ENCODE peak calls at places on chromosomes 6 and 20, in five cellular contexts. One of them, this sample, is unnamed.

GRCh38 chr20:24980321-24981053 is 12.1 kb downstream of the APMAP start:
- DNase-seq in pancreas: no peak
- DNase-seq in adrenal gland: no peak
- DNase-seq in left ventricle myocardium inferior: no peak
- DNase-seq in substantia nigra: no peak
- DNase-seq in this sample: peak

GRCh38 chr6:22133352-22133751 is 163.5 kb downstream of the PRL start:
- DNase-seq in pancreas: peak
- DNase-seq in adrenal gland: no peak
- DNase-seq in left ventricle myocardium inferior: no peak
- DNase-seq in substantia nigra: no peak
- DNase-seq in this sample: no peak

GRCh38 chr6:53718597-53719460 is 53.3 kb upstream of the KLHL31 start:
- DNase-seq in pancreas: no peak
- DNase-seq in adrenal gland: peak
- DNase-seq in left ventricle myocardium inferior: no peak
- DNase-seq in substantia nigra: peak
- DNase-seq in this sample: no peak

GRCh38 chr6:118370722-118371121 is 177.4 kb upstream of the PLN start:
- DNase-seq in pancreas: no peak
- DNase-seq in adrenal gland: no peak
- DNase-seq in left ventricle myocardium inferior: no peak
- DNase-seq in substantia nigra: no peak
- DNase-seq in this sample: no peak

GRCh38 chr6:45590225-45590624 is 212.5 kb upstream of the SUPT3H start:
- DNase-seq in pancreas: no peak
- DNase-seq in adrenal gland: no peak
- DNase-seq in left ventricle myocardium inferior: no peak
- DNase-seq in substantia nigra: no peak
- DNase-seq in this sample: no peak

GRCh38 chr6:141866731-141867502 is 265.8 kb upstream of the GJE1 start:
- DNase-seq in pancreas: no peak
- DNase-seq in adrenal gland: no peak
- DNase-seq in left ventricle myocardium inferior: no peak
- DNase-seq in substantia nigra: no peak
- DNase-seq in this sample: no peak

GRCh38 chr6:144647971-144648651 is 363.0 kb downstream of the UTRN start:
- DNase-seq in pancreas: no peak
- DNase-seq in adrenal gland: no peak
- DNase-seq in left ventricle myocardium inferior: no peak
- DNase-seq in substantia nigra: no peak
- DNase-seq in this sample: no peak

GRCh38 chr6:92011681-92012245 is 1407.6 kb downstream of the EPHA7 start:
- DNase-seq in pancreas: peak
- DNase-seq in adrenal gland: no peak
- DNase-seq in left ventricle myocardium inferior: no peak
- DNase-seq in substantia nigra: no peak
- DNase-seq in this sample: no peak

GRCh38 chr20:32240220-32240619 is 32.5 kb downstream of the POFUT1 start:
- DNase-seq in pancreas: no peak
- DNase-seq in adrenal gland: no peak
- DNase-seq in left ventricle myocardium inferior: no peak
- DNase-seq in substantia nigra: no peak
- DNase-seq in this sample: no peak

GRCh38 chr6:35919085-35919826 is 1.6 kb downstream of the SRPK1 start:
- DNase-seq in pancreas: no peak
- DNase-seq in adrenal gland: no peak
- DNase-seq in left ventricle myocardium inferior: no peak
- DNase-seq in substantia nigra: no peak
- DNase-seq in this sample: no peak

GRCh38 chr6:35096129-35096852 is 44.8 kb downstream of the TCP11 start:
- DNase-seq in pancreas: no peak
- DNase-seq in adrenal gland: no peak
- DNase-seq in left ventricle myocardium inferior: no peak
- DNase-seq in substantia nigra: no peak
- DNase-seq in this sample: no peak

GRCh38 chr6:6723792-6724318 is 135.3 kb downstream of the LY86 start:
- DNase-seq in pancreas: no peak
- DNase-seq in adrenal gland: no peak
- DNase-seq in left ventricle myocardium inferior: no peak
- DNase-seq in substantia nigra: no peak
- DNase-seq in this sample: no peak
- H3K27ac ChIP-seq in pancreas: peak
- H3K27ac ChIP-seq in adrenal gland: peak
- H3K27ac ChIP-seq in left ventricle myocardium inferior: peak
- H3K27ac ChIP-seq in substantia nigra: peak
- H3K27ac ChIP-seq in this sample: peak

DNA sequence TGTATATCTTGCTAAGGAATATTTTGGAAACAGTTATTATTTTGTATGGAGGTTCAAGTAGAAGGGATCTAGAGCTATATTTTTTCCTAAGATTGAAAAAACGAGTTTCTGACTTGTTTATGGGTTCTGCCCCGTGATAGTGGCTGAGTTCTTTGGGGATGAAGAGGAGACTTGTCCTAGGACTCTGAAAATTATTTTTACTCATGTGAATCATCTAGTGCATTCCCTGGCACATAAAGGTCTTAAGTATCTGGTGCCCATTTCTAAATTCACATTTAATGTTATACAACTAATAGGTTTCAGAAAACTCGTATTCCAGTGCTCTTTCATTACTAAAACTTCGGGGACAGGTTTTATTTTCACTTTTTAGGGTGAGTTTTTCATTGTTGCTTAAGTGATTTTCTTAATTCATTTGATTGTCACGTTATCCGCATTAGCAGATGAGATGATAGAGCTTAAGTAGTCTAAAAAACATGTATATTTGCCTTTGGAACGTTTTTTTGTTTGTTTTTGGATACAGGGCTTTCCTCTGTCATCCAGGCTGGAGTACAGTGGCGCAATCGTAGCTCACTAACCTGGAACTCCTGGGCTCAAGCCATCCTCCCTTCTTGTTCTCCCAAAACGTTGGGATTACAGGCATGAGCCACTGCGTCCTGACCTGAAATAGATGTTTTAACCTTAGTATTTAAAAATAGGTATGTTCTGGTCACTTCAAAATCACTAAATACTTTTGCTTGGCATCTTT is 2.1 kb downstream of the NFYA start:
- DNase-seq in pancreas: no peak
- DNase-seq in adrenal gland: no peak
- DNase-seq in left ventricle myocardium inferior: no peak
- DNase-seq in substantia nigra: no peak
- DNase-seq in this sample: no peak
- H3K27ac ChIP-seq in pancreas: no peak
- H3K27ac ChIP-seq in adrenal gland: peak
- H3K27ac ChIP-seq in left ventricle myocardium inferior: peak
- H3K27ac ChIP-seq in substantia nigra: no peak
- H3K27ac ChIP-seq in this sample: peak

GRCh38 chr6:20564269-20564668 is 30.0 kb downstream of the CDKAL1 start:
- DNase-seq in pancreas: no peak
- DNase-seq in adrenal gland: no peak
- DNase-seq in left ventricle myocardium inferior: no peak
- DNase-seq in substantia nigra: no peak
- DNase-seq in this sample: no peak
- H3K27ac ChIP-seq in pancreas: no peak
- H3K27ac ChIP-seq in adrenal gland: no peak
- H3K27ac ChIP-seq in left ventricle myocardium inferior: no peak
- H3K27ac ChIP-seq in substantia nigra: no peak
- H3K27ac ChIP-seq in this sample: no peak

DNA sequence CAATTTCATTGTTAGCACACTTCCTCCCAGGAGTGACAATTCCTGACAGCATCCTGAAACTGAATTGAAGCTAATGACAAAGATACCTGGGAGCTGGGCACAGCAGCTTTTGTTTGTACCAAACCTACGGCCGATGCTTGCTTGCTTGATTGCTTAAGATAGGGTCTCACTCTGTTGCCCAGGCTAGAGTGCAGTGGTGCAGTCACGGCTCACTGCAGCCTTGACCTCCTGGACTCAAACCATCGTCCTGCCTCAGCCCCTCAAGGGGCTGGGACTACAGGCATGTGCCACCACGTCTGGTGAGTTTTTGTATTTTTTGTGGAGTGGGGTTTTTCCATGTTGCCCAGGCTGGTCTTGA is 84.7 kb upstream of the SCP2D1 start:
- DNase-seq in pancreas: no peak
- DNase-seq in adrenal gland: no peak
- DNase-seq in left ventricle myocardium inferior: no peak
- DNase-seq in substantia nigra: no peak
- DNase-seq in this sample: no peak
- H3K27ac ChIP-seq in pancreas: no peak
- H3K27ac ChIP-seq in adrenal gland: no peak
- H3K27ac ChIP-seq in left ventricle myocardium inferior: no peak
- H3K27ac ChIP-seq in substantia nigra: no peak
- H3K27ac ChIP-seq in this sample: no peak

GRCh38 chr6:69290116-69290515 is 506.7 kb downstream of the LMBRD1 start:
- DNase-seq in pancreas: no peak
- DNase-seq in adrenal gland: no peak
- DNase-seq in left ventricle myocardium inferior: no peak
- DNase-seq in substantia nigra: no peak
- DNase-seq in this sample: no peak
- H3K27ac ChIP-seq in pancreas: no peak
- H3K27ac ChIP-seq in adrenal gland: no peak
- H3K27ac ChIP-seq in left ventricle myocardium inferior: peak
- H3K27ac ChIP-seq in substantia nigra: no peak
- H3K27ac ChIP-seq in this sample: no peak

GRCh38 chr20:13213335-13213734 is 7.7 kb upstream of the ISM1 start:
- DNase-seq in pancreas: no peak
- DNase-seq in adrenal gland: no peak
- DNase-seq in left ventricle myocardium inferior: no peak
- DNase-seq in substantia nigra: no peak
- DNase-seq in this sample: no peak
- H3K27ac ChIP-seq in pancreas: no peak
- H3K27ac ChIP-seq in adrenal gland: no peak
- H3K27ac ChIP-seq in left ventricle myocardium inferior: no peak
- H3K27ac ChIP-seq in substantia nigra: no peak
- H3K27ac ChIP-seq in this sample: no peak

GRCh38 chr6:158022749-158023596 is 41.3 kb downstream of the SYNJ2 start:
- DNase-seq in pancreas: no peak
- DNase-seq in adrenal gland: no peak
- DNase-seq in left ventricle myocardium inferior: peak
- DNase-seq in substantia nigra: no peak
- DNase-seq in this sample: peak

GRCh38 chr6:158026901-158027589 is 45.4 kb downstream of the SYNJ2 start:
- DNase-seq in pancreas: peak
- DNase-seq in adrenal gland: no peak
- DNase-seq in left ventricle myocardium inferior: no peak
- DNase-seq in substantia nigra: peak
- DNase-seq in this sample: no peak

GRCh38 chr6:158026054-158026900 is 44.6 kb downstream of the SYNJ2 start:
- DNase-seq in pancreas: peak
- DNase-seq in adrenal gland: peak
- DNase-seq in left ventricle myocardium inferior: peak
- DNase-seq in substantia nigra: peak
- DNase-seq in this sample: peak

GRCh38 chr6:158023597-158023939 is 41.9 kb downstream of the SYNJ2 start:
- DNase-seq in pancreas: no peak
- DNase-seq in adrenal gland: no peak
- DNase-seq in left ventricle myocardium inferior: no peak
- DNase-seq in substantia nigra: no peak
- DNase-seq in this sample: no peak

GRCh38 chr6:158024566-158025297 is 43.1 kb downstream of the SYNJ2 start:
- DNase-seq in pancreas: no peak
- DNase-seq in adrenal gland: no peak
- DNase-seq in left ventricle myocardium inferior: no peak
- DNase-seq in substantia nigra: no peak
- DNase-seq in this sample: peak
- H3K27ac ChIP-seq in pancreas: no peak
- H3K27ac ChIP-seq in adrenal gland: no peak
- H3K27ac ChIP-seq in left ventricle myocardium inferior: no peak
- H3K27ac ChIP-seq in substantia nigra: peak
- H3K27ac ChIP-seq in this sample: no peak

This sample was measured in upper lobe of right lung.